ENCODE peak calls at places on chromosomes 3 and 15, in ten cellular contexts. One of them, this sample, is unnamed.

GRCh38 chr15:64746921-64747320 is 28.5 kb downstream of the RBPMS2 start:
- DNase-seq in stomach: no peak
- DNase-seq in sigmoid colon: no peak
- DNase-seq in endothelial cell of umbilical vein: no peak
- DNase-seq in transverse colon: no peak
- DNase-seq in esophagus muscularis mucosa: no peak
- DNase-seq in uterus: no peak
- DNase-seq in heart left ventricle: no peak
- DNase-seq in tibial nerve: no peak
- DNase-seq in HCT116: no peak
- DNase-seq in this sample: no peak

GRCh38 chr3:149705416-149705815 is 46.9 kb downstream of the COMMD2 start:
- DNase-seq in HCT116: no peak
- DNase-seq in endothelial cell of umbilical vein: no peak
- DNase-seq in esophagus muscularis mucosa: no peak
- DNase-seq in uterus: no peak
- DNase-seq in transverse colon: no peak
- DNase-seq in stomach: no peak
- DNase-seq in tibial nerve: no peak
- DNase-seq in sigmoid colon: no peak
- DNase-seq in heart left ventricle: no peak
- DNase-seq in this sample: no peak

GRCh38 chr3:129473067-129473765 is 33.2 kb downstream of the IFT122 start:
- DNase-seq in stomach: no peak
- DNase-seq in uterus: no peak
- DNase-seq in esophagus muscularis mucosa: no peak
- DNase-seq in endothelial cell of umbilical vein: no peak
- DNase-seq in HCT116: no peak
- DNase-seq in transverse colon: no peak
- DNase-seq in heart left ventricle: no peak
- DNase-seq in sigmoid colon: no peak
- DNase-seq in tibial nerve: no peak
- DNase-seq in this sample: no peak

GRCh38 chr3:194051554-194052175 is 84.3 kb upstream of the HES1 start:
- DNase-seq in sigmoid colon: no peak
- DNase-seq in stomach: no peak
- DNase-seq in HCT116: no peak
- DNase-seq in transverse colon: peak
- DNase-seq in endothelial cell of umbilical vein: no peak
- DNase-seq in uterus: no peak
- DNase-seq in heart left ventricle: no peak
- DNase-seq in esophagus muscularis mucosa: no peak
- DNase-seq in tibial nerve: no peak
- DNase-seq in this sample: no peak

GRCh38 chr3:10377148-10377725 is 56.3 kb upstream of the SEC13 start:
- DNase-seq in heart left ventricle: peak
- DNase-seq in tibial nerve: no peak
- DNase-seq in transverse colon: no peak
- DNase-seq in stomach: no peak
- DNase-seq in HCT116: no peak
- DNase-seq in esophagus muscularis mucosa: no peak
- DNase-seq in sigmoid colon: no peak
- DNase-seq in uterus: no peak
- DNase-seq in endothelial cell of umbilical vein: no peak
- DNase-seq in this sample: no peak

GRCh38 chr3:132595036-132595435 is 2.0 kb upstream of the ACKR4 start:
- DNase-seq in heart left ventricle: no peak
- DNase-seq in esophagus muscularis mucosa: no peak
- DNase-seq in HCT116: no peak
- DNase-seq in transverse colon: no peak
- DNase-seq in sigmoid colon: no peak
- DNase-seq in endothelial cell of umbilical vein: peak
- DNase-seq in tibial nerve: no peak
- DNase-seq in uterus: no peak
- DNase-seq in stomach: no peak
- DNase-seq in this sample: no peak

GRCh38 chr3:52820741-52821140 is 9.7 kb downstream of the ITIH4 start:
- DNase-seq in sigmoid colon: no peak
- DNase-seq in HCT116: peak
- DNase-seq in uterus: no peak
- DNase-seq in stomach: no peak
- DNase-seq in endothelial cell of umbilical vein: peak
- DNase-seq in esophagus muscularis mucosa: no peak
- DNase-seq in tibial nerve: no peak
- DNase-seq in heart left ventricle: no peak
- DNase-seq in transverse colon: no peak
- DNase-seq in this sample: peak

GRCh38 chr3:16317561-16317945 is 52.5 kb downstream of the OXNAD1 start:
- DNase-seq in endothelial cell of umbilical vein: no peak
- DNase-seq in esophagus muscularis mucosa: peak
- DNase-seq in HCT116: no peak
- DNase-seq in sigmoid colon: no peak
- DNase-seq in transverse colon: no peak
- DNase-seq in heart left ventricle: no peak
- DNase-seq in uterus: no peak
- DNase-seq in stomach: no peak
- DNase-seq in tibial nerve: no peak
- DNase-seq in this sample: no peak

GRCh38 chr3:66211779-66212178 is 9.0 kb upstream of the SLC25A26 start:
- DNase-seq in sigmoid colon: no peak
- DNase-seq in stomach: no peak
- DNase-seq in tibial nerve: no peak
- DNase-seq in heart left ventricle: no peak
- DNase-seq in uterus: no peak
- DNase-seq in esophagus muscularis mucosa: no peak
- DNase-seq in transverse colon: no peak
- DNase-seq in endothelial cell of umbilical vein: no peak
- DNase-seq in HCT116: no peak
- DNase-seq in this sample: no peak

GRCh38 chr3:60064210-60065178 is 1014.7 kb upstream of the CFAP20DC start:
- DNase-seq in sigmoid colon: no peak
- DNase-seq in heart left ventricle: no peak
- DNase-seq in stomach: no peak
- DNase-seq in HCT116: no peak
- DNase-seq in tibial nerve: no peak
- DNase-seq in endothelial cell of umbilical vein: no peak
- DNase-seq in transverse colon: no peak
- DNase-seq in uterus: no peak
- DNase-seq in esophagus muscularis mucosa: no peak
- DNase-seq in this sample: no peak

GRCh38 chr15:89576417-89576773 is 1.1 kb downstream of the TICRR start:
- DNase-seq in heart left ventricle: no peak
- DNase-seq in uterus: no peak
- DNase-seq in esophagus muscularis mucosa: no peak
- DNase-seq in transverse colon: no peak
- DNase-seq in sigmoid colon: no peak
- DNase-seq in endothelial cell of umbilical vein: no peak
- DNase-seq in tibial nerve: no peak
- DNase-seq in stomach: no peak
- DNase-seq in HCT116: no peak
- DNase-seq in this sample: no peak

GRCh38 chr15:58232273-58233065 is 94.3 kb downstream of the AQP9 start:
- DNase-seq in stomach: no peak
- DNase-seq in sigmoid colon: no peak
- DNase-seq in uterus: no peak
- DNase-seq in heart left ventricle: no peak
- DNase-seq in transverse colon: no peak
- DNase-seq in endothelial cell of umbilical vein: no peak
- DNase-seq in esophagus muscularis mucosa: no peak
- DNase-seq in tibial nerve: no peak
- DNase-seq in HCT116: no peak
- DNase-seq in this sample: no peak

GRCh38 chr15:85540085-85540797 is 159.8 kb downstream of the AKAP13 start:
- DNase-seq in endothelial cell of umbilical vein: no peak
- DNase-seq in HCT116: no peak
- DNase-seq in uterus: no peak
- DNase-seq in sigmoid colon: no peak
- DNase-seq in heart left ventricle: no peak
- DNase-seq in stomach: no peak
- DNase-seq in tibial nerve: no peak
- DNase-seq in esophagus muscularis mucosa: no peak
- DNase-seq in transverse colon: no peak
- DNase-seq in this sample: no peak
- TF ChIP-seq POLR2A in endothelial cell of umbilical vein: no peak
- TF ChIP-seq POLR2A in HCT116: no peak
- TF ChIP-seq POLR2A in uterus: no peak
- TF ChIP-seq POLR2A in sigmoid colon: no peak
- TF ChIP-seq POLR2A in heart left ventricle: no peak
- TF ChIP-seq POLR2A in stomach: no peak
- TF ChIP-seq POLR2A in tibial nerve: no peak
- TF ChIP-seq POLR2A in esophagus muscularis mucosa: no peak
- TF ChIP-seq POLR2A in transverse colon: no peak
- TF ChIP-seq POLR2A in this sample: no peak

GRCh38 chr3:48634661-48635221 is 520 bp downstream of the SLC26A6 start:
- DNase-seq in esophagus muscularis mucosa: no peak
- DNase-seq in tibial nerve: peak
- DNase-seq in endothelial cell of umbilical vein: peak
- DNase-seq in sigmoid colon: peak
- DNase-seq in heart left ventricle: peak
- DNase-seq in transverse colon: peak
- DNase-seq in stomach: peak
- DNase-seq in HCT116: no peak
- DNase-seq in uterus: peak
- DNase-seq in this sample: peak

GRCh38 chr3:48633743-48634142 is 1.5 kb downstream of the SLC26A6 start:
- DNase-seq in transverse colon: no peak
- DNase-seq in stomach: no peak
- DNase-seq in sigmoid colon: no peak
- DNase-seq in endothelial cell of umbilical vein: no peak
- DNase-seq in esophagus muscularis mucosa: no peak
- DNase-seq in tibial nerve: no peak
- DNase-seq in uterus: no peak
- DNase-seq in HCT116: no peak
- DNase-seq in heart left ventricle: no peak
- DNase-seq in this sample: no peak

GRCh38 chr3:48636149-48636548 is 888 bp upstream of the SLC26A6 start:
- DNase-seq in transverse colon: no peak
- DNase-seq in esophagus muscularis mucosa: no peak
- DNase-seq in uterus: no peak
- DNase-seq in tibial nerve: no peak
- DNase-seq in stomach: no peak
- DNase-seq in endothelial cell of umbilical vein: no peak
- DNase-seq in heart left ventricle: no peak
- DNase-seq in HCT116: no peak
- DNase-seq in sigmoid colon: no peak
- DNase-seq in this sample: no peak

GRCh38 chr3:48637305-48637704 is 2.0 kb upstream of the SLC26A6 start:
- DNase-seq in HCT116: no peak
- DNase-seq in uterus: no peak
- DNase-seq in tibial nerve: no peak
- DNase-seq in endothelial cell of umbilical vein: no peak
- DNase-seq in esophagus muscularis mucosa: no peak
- DNase-seq in heart left ventricle: no peak
- DNase-seq in transverse colon: no peak
- DNase-seq in sigmoid colon: no peak
- DNase-seq in stomach: no peak
- DNase-seq in this sample: no peak

GRCh38 chr3:48635222-48636021 is at the start of gene SLC26A6:
- DNase-seq in esophagus muscularis mucosa: peak
- DNase-seq in uterus: peak
- DNase-seq in tibial nerve: peak
- DNase-seq in sigmoid colon: peak
- DNase-seq in heart left ventricle: peak
- DNase-seq in HCT116: peak
- DNase-seq in stomach: peak
- DNase-seq in transverse colon: peak
- DNase-seq in endothelial cell of umbilical vein: peak
- DNase-seq in this sample: peak
- TF ChIP-seq POLR2A in esophagus muscularis mucosa: no peak
- TF ChIP-seq POLR2A in uterus: peak
- TF ChIP-seq POLR2A in tibial nerve: peak
- TF ChIP-seq POLR2A in sigmoid colon: no peak
- TF ChIP-seq POLR2A in heart left ventricle: peak
- TF ChIP-seq POLR2A in HCT116: peak
- TF ChIP-seq POLR2A in stomach: no peak
- TF ChIP-seq POLR2A in transverse colon: peak
- TF ChIP-seq POLR2A in endothelial cell of umbilical vein: peak
- TF ChIP-seq POLR2A in this sample: peak

DNA sequence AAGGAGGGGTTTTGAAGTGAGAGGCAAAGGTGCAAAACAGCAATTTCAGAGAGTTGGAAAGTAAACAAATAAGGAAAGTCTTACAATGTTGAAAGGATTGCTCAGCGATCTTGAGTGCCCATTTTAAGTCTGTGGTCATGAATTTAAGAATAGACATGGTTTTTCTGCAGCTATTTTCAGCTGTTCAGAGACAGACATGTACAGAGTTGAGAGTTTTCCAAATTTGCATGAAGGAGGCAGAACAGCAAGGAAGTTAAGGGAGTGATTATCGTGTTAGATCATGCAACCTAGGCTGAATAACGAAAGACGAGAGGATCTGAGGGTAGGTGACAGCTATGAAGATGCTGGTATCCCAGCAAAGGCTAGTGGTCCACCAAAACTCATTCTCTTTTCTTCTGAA is 37.2 kb downstream of the DET1 start:
- DNase-seq in transverse colon: no peak
- DNase-seq in sigmoid colon: no peak
- DNase-seq in heart left ventricle: no peak
- DNase-seq in stomach: no peak
- DNase-seq in tibial nerve: no peak
- DNase-seq in uterus: no peak
- DNase-seq in endothelial cell of umbilical vein: no peak
- DNase-seq in esophagus muscularis mucosa: no peak
- DNase-seq in HCT116: no peak
- DNase-seq in this sample: no peak
- TF ChIP-seq POLR2A in transverse colon: no peak
- TF ChIP-seq POLR2A in sigmoid colon: no peak
- TF ChIP-seq POLR2A in heart left ventricle: no peak
- TF ChIP-seq POLR2A in stomach: no peak
- TF ChIP-seq POLR2A in tibial nerve: no peak
- TF ChIP-seq POLR2A in uterus: no peak
- TF ChIP-seq POLR2A in endothelial cell of umbilical vein: no peak
- TF ChIP-seq POLR2A in esophagus muscularis mucosa: no peak
- TF ChIP-seq POLR2A in HCT116: no peak
- TF ChIP-seq POLR2A in this sample: no peak

DNA sequence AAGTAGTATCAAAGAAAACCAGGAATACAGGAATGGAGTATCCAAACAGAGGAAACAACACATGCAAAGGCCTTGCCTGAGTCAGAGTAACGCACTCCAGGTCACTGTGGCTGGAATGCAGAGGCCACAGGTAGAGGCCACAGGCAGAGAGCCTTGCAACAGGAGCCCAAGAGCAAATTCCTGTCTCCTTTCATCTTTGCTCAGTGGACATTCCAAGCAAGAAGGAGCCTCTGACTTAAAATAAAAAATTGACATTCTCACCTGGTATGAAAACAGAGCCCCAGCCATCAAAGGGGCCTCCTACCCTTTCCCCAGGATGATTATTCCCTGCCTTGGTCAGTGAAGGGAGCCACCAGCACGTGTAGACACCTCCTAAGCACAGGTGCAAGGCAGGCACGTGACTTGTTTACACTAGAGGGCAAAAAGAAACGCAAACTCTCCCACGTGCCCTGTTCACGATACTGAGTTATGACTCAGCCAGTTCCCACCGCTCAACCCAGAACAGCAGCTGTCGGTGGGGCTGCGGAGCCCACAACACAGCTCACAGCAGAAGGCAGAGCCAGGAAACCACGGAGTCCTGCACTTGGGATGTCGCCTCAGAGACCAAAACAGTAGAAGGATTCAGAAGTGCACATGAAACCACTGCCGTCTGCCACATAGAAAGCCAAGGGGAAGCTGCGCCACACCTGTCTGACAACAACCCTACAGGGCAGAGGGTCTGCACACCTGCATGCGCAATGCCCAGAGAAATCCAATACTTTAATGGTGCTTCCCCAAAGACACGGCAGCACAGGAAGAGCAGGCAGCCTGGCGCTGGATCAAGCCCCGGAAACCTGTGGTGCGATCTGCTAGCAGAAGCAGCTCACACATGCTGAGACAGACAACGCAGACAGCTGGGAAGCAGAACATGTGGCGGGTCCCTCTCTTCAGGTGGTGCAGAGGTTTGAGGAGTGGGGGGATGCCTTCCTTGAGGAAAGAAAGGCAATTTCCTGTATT is 52.1 kb downstream of the ITGB5 start:
- DNase-seq in tibial nerve: no peak
- DNase-seq in esophagus muscularis mucosa: no peak
- DNase-seq in HCT116: peak
- DNase-seq in heart left ventricle: peak
- DNase-seq in sigmoid colon: peak
- DNase-seq in endothelial cell of umbilical vein: peak
- DNase-seq in uterus: peak
- DNase-seq in transverse colon: peak
- DNase-seq in stomach: peak
- DNase-seq in this sample: peak
- TF ChIP-seq POLR2A in tibial nerve: no peak
- TF ChIP-seq POLR2A in esophagus muscularis mucosa: no peak
- TF ChIP-seq POLR2A in HCT116: no peak
- TF ChIP-seq POLR2A in heart left ventricle: no peak
- TF ChIP-seq POLR2A in sigmoid colon: no peak
- TF ChIP-seq POLR2A in endothelial cell of umbilical vein: no peak
- TF ChIP-seq POLR2A in uterus: no peak
- TF ChIP-seq POLR2A in transverse colon: no peak
- TF ChIP-seq POLR2A in stomach: no peak
- TF ChIP-seq POLR2A in this sample: no peak